ENCODE peak calls at places on chromosomes 12 and 14, in nine cellular contexts. S, W, A, L, U, M, H, P and Q are unnamed samples.

GRCh38 chr14:100582496-100583165 is 4.6 kb downstream of the BEGAIN start:
- DNase-seq in S (peak), W (no peak), A (no peak), L (no peak), U (no peak), M (no peak), H (no peak), P (no peak), Q (no peak)

GRCh38 chr12:105523164-105524057 is 192.9 kb downstream of the C12orf75 start:
- DNase-seq in S (no peak), W (no peak), A (no peak), L (no peak), U (peak), M (peak), H (peak), P (peak), Q (no peak)

GRCh38 chr12:75704208-75704607 is 192.8 kb upstream of the KRR1 start:
- DNase-seq in S (no peak), W (no peak), A (no peak), L (no peak), U (no peak), M (no peak), H (no peak), P (no peak), Q (no peak)

GRCh38 chr12:121872546-121873223 is 14.0 kb upstream of the HPD start:
- DNase-seq in S (no peak), W (peak), A (peak), L (no peak), U (peak), M (peak), H (peak), P (peak), Q (no peak)

GRCh38 chr14:61752626-61753025 is 9.6 kb upstream of the SNAPC1 start:
- DNase-seq in S (no peak), W (no peak), A (no peak), L (peak), U (no peak), M (peak), H (peak), P (peak), Q (no peak)

GRCh38 chr14:57957441-57957840 is 91.5 kb upstream of the SLC35F4 start:
- DNase-seq in S (no peak), W (no peak), A (no peak), L (no peak), U (no peak), M (no peak), H (no peak), P (no peak), Q (no peak)

GRCh38 chr12:62621239-62621638 is 154.6 kb downstream of the MON2 start:
- DNase-seq in S (no peak), W (no peak), A (no peak), L (no peak), U (no peak), M (no peak), H (no peak), P (peak), Q (no peak)

GRCh38 chr14:38248629-38249028 is 7.3 kb downstream of the CLEC14A start:
- DNase-seq in S (no peak), W (no peak), A (no peak), L (no peak), U (no peak), M (no peak), H (no peak), P (no peak), Q (no peak)

GRCh38 chr12:87406926-87407325 is 622.3 kb downstream of the C12orf50 start:
- DNase-seq in S (no peak), W (no peak), A (no peak), L (no peak), U (peak), M (peak), H (no peak), P (no peak), Q (no peak)

GRCh38 chr12:100974747-100975146 is 180.2 kb downstream of the ANO4 start:
- DNase-seq in S (no peak), W (no peak), A (no peak), L (no peak), U (no peak), M (no peak), H (no peak), P (no peak), Q (no peak)

GRCh38 chr12:46933947-46934346 is 108.2 kb upstream of the SLC38A4 start:
- DNase-seq in S (no peak), W (no peak), A (peak), L (no peak), U (peak), M (peak), H (peak), P (peak), Q (peak)

GRCh38 chr14:52060080-52060479 is 8.8 kb downstream of the NID2 start:
- DNase-seq in S (no peak), W (no peak), A (no peak), L (no peak), U (peak), M (peak), H (no peak), P (no peak), Q (no peak)

GRCh38 chr14:64974563-64974962 is 2.4 kb upstream of the RAB15 start:
- DNase-seq in S (peak), W (no peak), A (no peak), L (no peak), U (no peak), M (no peak), H (no peak), P (no peak), Q (no peak)

GRCh38 chr12:100963381-100963780 is 168.8 kb downstream of the ANO4 start:
- DNase-seq in S (no peak), W (no peak), A (no peak), L (no peak), U (no peak), M (peak), H (no peak), P (no peak), Q (no peak)

GRCh38 chr14:22448905-22449611 is 140.0 kb downstream of the DAD1 start:
- DNase-seq in S (no peak), W (no peak), A (no peak), L (peak), U (peak), M (no peak), H (no peak), P (no peak), Q (peak)

GRCh38 chr14:73833530-73834257 is 17.9 kb upstream of the PTGR2 start:
- DNase-seq in S (no peak), W (peak), A (no peak), L (peak), U (peak), M (peak), H (peak), P (peak), Q (peak)

GRCh38 chr12:112964915-112965314 is 13.4 kb upstream of the OAS2 start:
- DNase-seq in S (no peak), W (no peak), A (no peak), L (no peak), U (no peak), M (no peak), H (no peak), P (no peak), Q (no peak)

GRCh38 chr14:63891148-63891964 is 38.6 kb downstream of the SYNE2 start:
- DNase-seq in S (no peak), W (no peak), A (no peak), L (no peak), U (peak), M (peak), H (no peak), P (peak), Q (no peak)

DNA sequence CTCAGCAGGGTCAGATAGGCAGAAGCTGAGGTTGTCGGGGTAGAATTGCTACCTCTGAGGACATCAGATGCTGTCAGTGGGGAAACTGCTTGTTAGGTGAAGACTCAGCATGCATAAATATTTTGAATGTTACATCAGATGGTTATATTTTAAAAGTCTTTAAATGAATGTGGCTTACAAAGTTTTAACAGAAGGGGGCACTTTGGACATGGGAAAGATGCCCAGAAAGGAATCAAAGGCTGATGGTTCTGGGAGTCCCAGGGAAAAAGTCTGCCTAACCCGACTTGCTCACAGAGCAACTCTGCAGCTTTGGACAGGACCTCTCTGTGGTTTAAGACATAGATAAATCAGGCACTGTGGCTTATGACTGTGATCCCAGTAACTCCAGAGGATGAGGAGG is 474.8 kb downstream of the ATP23 start:
- DNase-seq in S (no peak), W (no peak), A (no peak), L (peak), U (peak), M (peak), H (peak), P (peak), Q (no peak)
- TF ChIP-seq CTCF in S (no peak), W (no peak), A (no peak), L (peak), U (peak), M (peak), H (peak), P (no peak), Q (no peak)

GRCh38 chr12:4587108-4587507 is 25.1 kb downstream of the DYRK4 start:
- DNase-seq in S (peak), W (no peak), A (no peak), L (no peak), U (no peak), M (no peak), H (no peak), P (no peak), Q (no peak)
- TF ChIP-seq CTCF in S (no peak), W (no peak), A (no peak), L (no peak), U (no peak), M (no peak), H (no peak), P (no peak), Q (no peak)

GRCh38 chr12:26936559-26937442 is 980 bp downstream of the INTS13 start:
- DNase-seq in S (no peak), W (no peak), A (no peak), L (no peak), U (no peak), M (no peak), H (no peak), P (no peak), Q (no peak)
- TF ChIP-seq CTCF in S (no peak), W (no peak), A (no peak), L (no peak), U (no peak), M (no peak), H (no peak), P (no peak), Q (no peak)

GRCh38 chr12:33551006-33551405 is 111.4 kb upstream of the SYT10 start:
- DNase-seq in S (no peak), W (no peak), A (no peak), L (no peak), U (no peak), M (no peak), H (no peak), P (no peak), Q (no peak)

GRCh38 chr12:33546004-33546403 is 106.4 kb upstream of the SYT10 start:
- DNase-seq in S (no peak), W (no peak), A (no peak), L (no peak), U (no peak), M (no peak), H (no peak), P (no peak), Q (no peak)

DNA sequence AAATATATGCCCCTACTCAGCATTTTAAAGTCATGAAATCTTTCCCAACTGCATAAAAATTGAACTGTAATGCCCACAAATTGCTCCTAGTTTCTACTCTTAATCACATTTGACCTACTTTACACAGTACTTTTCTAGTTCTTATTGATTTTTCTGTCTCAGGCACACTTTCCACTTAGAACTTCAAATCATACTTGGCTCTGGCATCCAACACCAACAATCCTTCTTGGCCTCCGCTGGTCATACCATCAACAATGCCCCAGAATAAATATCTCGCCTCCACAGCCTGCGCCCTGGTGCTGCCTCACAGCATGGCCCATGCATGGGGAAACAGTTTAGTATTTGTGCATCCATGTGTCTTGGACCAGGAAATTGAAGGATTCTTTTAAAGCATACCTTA is 107.5 kb upstream of the SYT10 start:
- DNase-seq in S (no peak), W (no peak), A (no peak), L (no peak), U (no peak), M (no peak), H (no peak), P (no peak), Q (no peak)
- TF ChIP-seq CTCF in S (no peak), W (no peak), A (no peak), L (no peak), U (no peak), M (no peak), H (no peak), P (no peak), Q (no peak)

GRCh38 chr14:25411933-25412757 is 362.2 kb upstream of the STXBP6 start:
- DNase-seq in S (peak), W (peak), A (no peak), L (no peak), U (peak), M (peak), H (peak), P (peak), Q (peak)

GRCh38 chr14:25406818-25407217 is 356.9 kb upstream of the STXBP6 start:
- DNase-seq in S (peak), W (no peak), A (no peak), L (no peak), U (no peak), M (peak), H (peak), P (peak), Q (peak)
- TF ChIP-seq CTCF in S (peak), W (peak), A (peak), L (peak), U (peak), M (peak), H (peak), P (peak), Q (peak)

GRCh38 chr12:66746489-66747201 is 67.8 kb upstream of the GRIP1 start:
- DNase-seq in S (no peak), W (no peak), A (no peak), L (no peak), U (no peak), M (no peak), H (no peak), P (no peak), Q (no peak)

GRCh38 chr12:66742508-66743367 is 63.9 kb upstream of the GRIP1 start:
- DNase-seq in S (no peak), W (no peak), A (no peak), L (no peak), U (no peak), M (no peak), H (no peak), P (no peak), Q (no peak)

GRCh38 chr12:66741919-66742318 is 63.0 kb upstream of the GRIP1 start:
- DNase-seq in S (no peak), W (no peak), A (no peak), L (no peak), U (no peak), M (no peak), H (no peak), P (no peak), Q (no peak)

GRCh38 chr12:66740257-66740656 is 61.4 kb upstream of the GRIP1 start:
- DNase-seq in S (no peak), W (no peak), A (no peak), L (peak), U (no peak), M (no peak), H (no peak), P (no peak), Q (peak)

GRCh38 chr12:66744956-66745383 is 66.1 kb upstream of the GRIP1 start:
- DNase-seq in S (no peak), W (no peak), A (no peak), L (no peak), U (no peak), M (no peak), H (peak), P (no peak), Q (no peak)
- TF ChIP-seq CTCF in S (no peak), W (no peak), A (no peak), L (no peak), U (no peak), M (no peak), H (no peak), P (no peak), Q (no peak)